ENCODE peak calls at places on chromosomes 6 and 20, in five cellular contexts. W is IMR-90, X is AG04449, D is AG04450, K is brain microvascular endothelial cell. F is an unnamed sample.

GRCh38 chr6:41818271-41819054 is 31.0 kb downstream of the TOMM6 start:
- DNase-seq in K (no peak), X (no peak), D (no peak), W (peak; percentile 31), F (no peak)

GRCh38 chr20:3420211-3420707 is 12.8 kb upstream of the DNAAF9 start:
- DNase-seq in K (peak; percentile 13), X (no peak), D (no peak), W (peak; percentile 41), F (no peak)

GRCh38 chr6:10307476-10307875 is 107.4 kb downstream of the TFAP2A start:
- DNase-seq in W (no peak), D (no peak), K (no peak), X (no peak), F (no peak)

GRCh38 chr6:138664740-138665139 is 108.8 kb upstream of the CCDC28A start:
- DNase-seq in K (no peak), X (no peak), W (no peak), D (no peak), F (no peak)

GRCh38 chr6:108497883-108498282 is 62.8 kb upstream of the FOXO3 start:
- DNase-seq in K (peak; percentile 53), D (no peak), W (peak; percentile 35), X (no peak), F (no peak)

GRCh38 chr6:130188207-130188899 is 34.4 kb downstream of the SAMD3 start:
- DNase-seq in X (no peak), W (no peak), D (no peak), K (no peak), F (no peak)

GRCh38 chr20:32535953-32536823 is 48.9 kb downstream of the NOL4L start:
- DNase-seq in W (peak; percentile 6), D (no peak), X (no peak), K (no peak), F (no peak)

GRCh38 chr20:2305479-2305878 is 9.7 kb downstream of the TGM3 start:
- DNase-seq in X (no peak), D (no peak), K (no peak), W (no peak), F (no peak)

GRCh38 chr20:40720826-40721225 is 31.8 kb upstream of the MAFB start:
- DNase-seq in W (no peak), D (no peak), X (no peak), K (no peak), F (no peak)

GRCh38 chr6:157385482-157385881 is 4.5 kb downstream of the ZDHHC14 start:
- DNase-seq in K (no peak), D (no peak), W (no peak), X (no peak), F (no peak)

GRCh38 chr6:34319471-34319885 is 70.7 kb upstream of the SMIM29 start:
- DNase-seq in W (no peak), X (no peak), K (no peak), D (no peak), F (no peak)

GRCh38 chr20:16407251-16408067 is 165.8 kb downstream of the KIF16B start:
- DNase-seq in W (peak; percentile 11), K (peak; percentile 18), D (no peak), X (no peak), F (no peak)

GRCh38 chr20:31713312-31714049 is 9.2 kb downstream of the BCL2L1 start:
- DNase-seq in X (peak; percentile 55), D (peak; percentile 74), K (peak; percentile 83), W (peak; percentile 91), F (peak; percentile 68)

GRCh38 chr20:51129201-51129671 is 106.3 kb upstream of the KCNG1 start:
- DNase-seq in W (no peak), K (no peak), D (no peak), X (no peak), F (no peak)

GRCh38 chr6:15677822-15678221 is 15.0 kb upstream of the DTNBP1 start:
- DNase-seq in W (no peak), K (no peak), D (no peak), X (no peak), F (no peak)

DNA sequence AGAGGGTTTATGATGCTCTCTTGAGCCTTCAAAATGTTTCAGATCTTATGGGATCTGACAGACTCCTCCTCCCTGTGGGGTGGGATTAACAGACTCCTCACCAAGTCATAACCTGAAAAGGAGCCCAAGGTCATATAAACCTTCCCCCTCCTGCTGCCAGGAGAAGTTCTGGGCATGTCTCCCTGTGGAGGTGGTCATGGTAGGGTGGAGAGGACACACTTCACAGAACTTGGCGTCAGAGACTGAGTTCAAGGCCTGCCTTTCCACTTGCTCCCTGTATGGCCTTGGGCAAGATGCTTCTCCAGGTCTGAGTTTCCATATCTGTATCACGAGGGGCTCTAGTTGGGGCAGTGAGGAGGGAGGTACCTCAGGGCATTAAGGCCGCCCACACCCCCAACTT is 32.4 kb upstream of the AAR2 start:
- DNase-seq in K (no peak), X (no peak), D (no peak), W (no peak), F (no peak)
- TF ChIP-seq CTCF in K (no peak), X (no peak), D (no peak), W (no peak), F (no peak)

GRCh38 chr6:142886431-142887170 is 58.4 kb downstream of the HIVEP2 start:
- DNase-seq in K (no peak), D (no peak), W (peak; percentile 69), X (no peak), F (no peak)
- TF ChIP-seq CTCF in K (peak; percentile 36), D (peak; percentile 46), W (peak; percentile 43), X (peak; percentile 28), F (peak; percentile 35)

GRCh38 chr6:88760091-88760490 is 203.3 kb downstream of the RNGTT start:
- DNase-seq in X (no peak), D (no peak), W (no peak), K (peak; percentile 62), F (no peak)

GRCh38 chr6:88763160-88763559 is 200.3 kb downstream of the RNGTT start:
- DNase-seq in K (peak; percentile 9), W (peak; percentile 43), D (no peak), X (no peak), F (no peak)

DNA sequence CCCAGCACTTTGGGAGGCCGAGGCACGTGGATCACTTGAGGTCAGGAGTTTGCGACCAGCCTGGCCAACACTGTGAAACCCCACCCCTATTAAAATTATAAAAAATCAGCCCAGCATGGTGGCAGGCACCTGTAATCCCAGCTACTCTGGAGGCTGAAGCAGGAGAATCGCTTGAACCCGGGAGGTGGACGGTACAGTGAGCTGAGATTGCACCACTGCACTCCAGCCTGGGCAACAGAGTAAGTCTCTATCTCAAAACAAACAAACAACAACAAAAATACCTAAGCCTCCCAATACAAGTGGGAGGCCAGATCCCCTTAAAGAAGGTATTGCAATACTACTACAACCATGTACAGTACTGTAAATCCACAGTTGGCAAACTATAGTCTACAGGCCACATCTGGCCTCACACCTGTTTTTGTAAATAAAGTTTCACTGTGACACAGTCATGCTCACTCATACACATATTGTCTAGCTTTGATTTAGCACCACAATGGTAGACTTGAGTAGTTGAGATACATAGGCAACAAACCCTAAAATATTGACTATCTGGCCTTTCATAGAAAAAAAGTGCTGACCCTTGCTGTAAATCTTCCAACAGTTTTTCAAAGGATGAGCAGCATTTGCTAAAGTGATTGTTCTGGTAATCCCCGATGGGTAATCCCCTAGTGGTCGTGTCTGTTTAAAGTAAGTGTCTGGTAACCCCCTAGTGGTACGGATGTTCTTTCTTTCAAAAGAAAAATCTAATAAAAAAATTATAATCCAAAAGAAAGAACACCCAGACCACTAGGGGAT is 202.0 kb downstream of the RNGTT start:
- DNase-seq in W (no peak), K (no peak), X (no peak), D (no peak), F (no peak)
- TF ChIP-seq CTCF in W (no peak), K (no peak), X (no peak), D (no peak), F (no peak)

DNA sequence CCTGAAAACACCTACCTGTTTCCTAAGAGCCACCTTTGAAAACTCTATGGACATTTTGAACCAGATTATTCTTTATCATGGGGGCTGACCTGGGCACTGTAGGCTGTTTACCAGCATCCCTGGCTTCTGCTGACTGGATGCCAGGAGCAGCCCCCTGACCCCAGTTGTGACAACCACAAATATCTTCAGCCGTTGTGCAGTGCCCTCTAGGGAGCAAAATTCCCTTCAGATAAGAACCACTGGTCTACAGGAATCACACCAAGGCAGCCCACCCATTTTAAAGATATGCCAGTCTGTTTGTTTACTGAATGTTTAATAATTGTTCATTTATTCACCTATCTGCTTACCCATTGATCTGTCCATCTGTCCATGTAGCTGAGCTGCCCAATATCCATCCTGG is 276.9 kb downstream of the NRN1 start:
- DNase-seq in K (no peak), D (no peak), X (no peak), W (no peak), F (no peak)
- TF ChIP-seq CTCF in K (no peak), D (no peak), X (no peak), W (no peak), F (no peak)

GRCh38 chr6:32195652-32195901 is 3.1 kb upstream of the GPSM3 start:
- DNase-seq in W (peak; percentile 99), D (peak; percentile 100), X (peak; percentile 97), K (peak; percentile 100), F (peak; percentile 100)
- TF ChIP-seq CTCF in W (peak; percentile 49), D (peak; percentile 56), X (peak; percentile 43), K (peak; percentile 67), F (peak; percentile 32)

GRCh38 chr6:76881414-76881813 is 581.9 kb downstream of the HTR1B start:
- DNase-seq in W (peak; percentile 38), X (no peak), D (no peak), K (no peak), F (no peak)

GRCh38 chr6:76876922-76877553 is 586.3 kb downstream of the HTR1B start:
- DNase-seq in X (no peak), K (peak; percentile 75), W (peak; percentile 12), D (no peak), F (no peak)
- TF ChIP-seq CTCF in X (no peak), K (peak; percentile 56), W (peak; percentile 9), D (no peak), F (no peak)

F was measured in AG09319.